ENCODE peak calls at places on chromosome 19, in six cellular contexts. X is lower lobe of right lung, M is breast epithelium, H is cardiac muscle cell, A is esophagus squamous epithelium, B is MM.1S. R is an unnamed sample.

GRCh38 chr19:11203194-11204075 is 6.1 kb upstream of the KANK2 start:
- DNase-seq in A (no peak), M (no peak), B (peak; percentile 21), H (peak; percentile 76), X (peak; percentile 75), R (peak; percentile 40)

GRCh38 chr19:5880604-5881078 is 10.3 kb upstream of the FUT5 start:
- DNase-seq in M (no peak), H (peak; percentile 92), X (no peak), B (no peak), A (no peak), R (peak; percentile 56)

GRCh38 chr19:524062-524674 is 7.4 kb upstream of the CDC34 start:
- DNase-seq in M (no peak), X (no peak), A (no peak), H (no peak), B (no peak), R (peak; percentile 24)

GRCh38 chr19:50792246-50792851 is 2.1 kb downstream of the ACP4 start:
- DNase-seq in X (no peak), H (no peak), B (no peak), A (no peak), M (no peak), R (no peak)

GRCh38 chr19:52331757-52332156 is 4.3 kb upstream of the ZNF610 start:
- DNase-seq in H (no peak), A (no peak), B (no peak), X (no peak), M (no peak), R (no peak)

GRCh38 chr19:6963937-6964336 is 57.3 kb downstream of the MBD3L2B start:
- DNase-seq in B (peak; percentile 25), A (no peak), M (no peak), H (no peak), X (no peak), R (no peak)

GRCh38 chr19:35560677-35561076 is 2.8 kb downstream of the ATP4A start:
- DNase-seq in B (no peak), H (no peak), M (no peak), A (no peak), X (no peak), R (no peak)

GRCh38 chr19:11256189-11256588 is 6.1 kb downstream of the DOCK6 start:
- DNase-seq in M (no peak), B (no peak), X (no peak), A (no peak), H (no peak), R (no peak)

GRCh38 chr19:29606420-29606747 is 301 bp downstream of the POP4 start:
- DNase-seq in X (no peak), H (no peak), A (no peak), M (no peak), B (no peak), R (no peak)

GRCh38 chr19:34662919-34663318 is 14.0 kb downstream of the SCGB2B2 start:
- DNase-seq in M (no peak), H (no peak), X (no peak), A (no peak), B (peak; percentile 80), R (no peak)

GRCh38 chr19:2391118-2391725 is 31.2 kb downstream of the TMPRSS9 start:
- DNase-seq in A (no peak), M (no peak), B (peak; percentile 88), X (no peak), H (peak; percentile 66), R (peak; percentile 58)

GRCh38 chr19:16306728-16307402 is 17.8 kb upstream of the KLF2 start:
- DNase-seq in B (no peak), X (no peak), A (no peak), M (no peak), H (no peak), R (no peak)

GRCh38 chr19:17125052-17125727 is 49.6 kb downstream of the MYO9B start:
- DNase-seq in X (no peak), B (peak; percentile 14), H (no peak), A (no peak), M (no peak), R (peak; percentile 18)

GRCh38 chr19:13487985-13488384 is 18.3 kb downstream of the CACNA1A start:
- DNase-seq in M (no peak), H (no peak), B (no peak), X (no peak), A (no peak), R (no peak)

GRCh38 chr19:15781659-15782058 is 5.8 kb upstream of the OR10H5 start:
- DNase-seq in H (no peak), A (no peak), M (no peak), X (no peak), B (no peak), R (no peak)

GRCh38 chr19:55461259-55461973 is at the start of gene ISOC2:
- DNase-seq in M (peak; percentile 100), B (peak; percentile 100), A (peak; percentile 100), H (peak; percentile 100), X (peak; percentile 100), R (peak; percentile 100)

GRCh38 chr19:55460670-55461258 is 678 bp downstream of the ISOC2 start:
- DNase-seq in B (no peak), H (peak; percentile 90), X (peak; percentile 70), M (peak; percentile 82), A (no peak), R (peak; percentile 52)

GRCh38 chr19:55457683-55458457 is 3.6 kb downstream of the ISOC2 start:
- DNase-seq in X (no peak), H (no peak), M (no peak), B (no peak), A (no peak), R (no peak)

GRCh38 chr19:55459950-55460657 is 1.3 kb downstream of the ISOC2 start:
- DNase-seq in H (no peak), A (no peak), B (no peak), X (no peak), M (no peak), R (no peak)

GRCh38 chr19:55459551-55459949 is 1.9 kb downstream of the ISOC2 start:
- DNase-seq in A (no peak), B (no peak), H (no peak), M (no peak), X (no peak), R (no peak)
- H3K27ac ChIP-seq in A (peak overlapping the region; percentile 95), B (no peak overlapping the region), H (no peak overlapping the region), M (peak overlapping the region; percentile 95), X (no peak overlapping the region), R (no peak overlapping the region)

GRCh38 chr19:4493104-4493928 is 21.2 kb downstream of the HDGFL2 start:
- DNase-seq in H (no peak), B (no peak), X (no peak), A (no peak), M (no peak), R (no peak)

GRCh38 chr19:4494691-4495064 is 22.6 kb downstream of the HDGFL2 start:
- DNase-seq in A (no peak), B (no peak), H (no peak), X (no peak), M (no peak), R (no peak)

GRCh38 chr19:4493929-4494690 is 22.0 kb downstream of the HDGFL2 start:
- DNase-seq in B (no peak), H (no peak), M (no peak), X (no peak), A (no peak), R (no peak)

GRCh38 chr19:4496304-4496703 is 22.0 kb downstream of the PLIN4 start:
- DNase-seq in A (no peak), H (no peak), X (no peak), B (no peak), M (no peak), R (no peak)

GRCh38 chr19:4495471-4495870 is 22.8 kb downstream of the PLIN4 start:
- DNase-seq in M (no peak), A (no peak), H (no peak), B (no peak), X (no peak), R (no peak)
- TF ChIP-seq CTCF in M (no peak), A (peak; percentile 63), H (no peak), B (no peak), X (no peak), R (no peak)

DNA sequence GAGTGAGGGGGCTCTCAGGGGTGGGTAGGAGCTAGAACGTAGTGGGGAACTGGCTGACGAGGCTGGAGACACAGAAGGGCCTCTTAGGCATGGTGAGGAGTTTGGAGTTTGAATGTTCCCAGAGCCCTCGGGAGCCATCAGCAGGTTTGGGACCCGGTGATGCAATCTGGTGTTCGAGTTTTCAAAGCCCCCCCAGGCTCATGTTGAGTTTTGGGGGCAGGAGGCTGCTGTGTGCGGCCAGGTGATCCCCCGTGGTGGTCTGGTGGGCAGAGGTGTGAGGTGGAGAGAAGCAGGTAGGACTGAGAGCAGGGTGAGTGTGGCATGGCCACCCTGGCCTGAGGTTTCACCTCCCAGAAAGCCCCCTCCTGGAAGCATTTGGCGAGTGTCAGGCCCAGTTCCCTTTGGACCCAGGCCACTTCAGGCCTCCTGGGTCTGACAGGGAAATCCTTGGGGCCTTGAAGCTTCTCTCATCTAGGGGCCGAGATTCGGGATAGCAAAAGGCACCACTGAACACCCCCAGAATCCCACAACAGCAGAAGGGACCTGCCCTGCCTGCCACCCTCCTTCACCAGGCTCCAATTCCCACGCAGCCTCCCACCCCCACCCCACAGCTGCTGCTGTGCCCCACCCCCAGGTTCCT is 1.2 kb downstream of the YJEFN3 start:
- DNase-seq in A (no peak), B (no peak), H (no peak), M (no peak), X (no peak), R (no peak)
- H3K27ac ChIP-seq in A (no peak overlapping the region), B (no peak overlapping the region), H (no peak overlapping the region), M (no peak overlapping the region), X (no peak overlapping the region), R (no peak overlapping the region)

GRCh38 chr19:49430678-49431329 is 5.6 kb downstream of the GFY start:
- DNase-seq in B (no peak), M (no peak), X (no peak), A (no peak), H (no peak), R (no peak)
- TF ChIP-seq CTCF in B (peak; percentile 34), M (no peak), X (no peak), A (no peak), H (peak; percentile 25), R (peak; percentile 50)

DNA sequence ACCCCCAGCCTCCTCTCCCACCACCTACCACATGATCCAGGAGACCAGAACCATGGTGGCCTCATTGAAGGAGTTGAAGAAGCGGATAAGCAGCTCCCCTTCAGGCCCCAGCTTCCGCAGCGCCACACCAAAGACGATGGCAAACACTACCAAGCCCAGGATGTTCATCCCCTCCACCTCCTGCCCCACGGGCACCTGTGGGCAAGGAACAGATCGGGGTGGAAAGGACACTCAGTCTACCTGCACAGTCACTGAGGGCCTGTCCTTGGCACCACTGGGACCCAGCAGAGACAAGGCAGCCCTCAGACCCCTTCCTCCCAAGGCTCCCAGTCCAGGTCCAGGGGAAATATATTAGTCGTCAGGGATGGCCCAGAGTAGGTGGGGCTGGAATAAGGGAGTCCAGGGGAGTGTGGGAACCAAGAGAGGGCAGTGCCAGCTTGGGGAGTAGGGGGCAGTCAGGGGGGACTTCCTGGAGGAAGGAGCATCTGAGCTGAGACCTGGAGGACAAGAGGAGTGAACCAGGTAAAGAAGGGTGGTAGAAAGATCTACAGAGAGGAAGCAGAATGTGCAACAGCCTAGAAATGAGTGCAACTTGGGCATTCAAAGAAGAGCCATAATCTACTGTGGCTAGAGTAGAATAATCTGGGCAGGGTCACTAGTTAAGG is 5.9 kb downstream of the SLC1A5 start:
- DNase-seq in H (no peak), B (no peak), M (no peak), A (no peak), X (no peak), R (no peak)
- H3K27ac ChIP-seq in H (no peak overlapping the region), B (no peak overlapping the region), M (peak overlapping the region; percentile 19), A (no peak overlapping the region), X (no peak overlapping the region), R (no peak overlapping the region)

GRCh38 chr19:42311612-42312160 is 1.4 kb upstream of the TMEM145 start:
- DNase-seq in M (no peak), B (no peak), X (no peak), H (no peak), A (no peak), R (no peak)
- TF ChIP-seq CTCF in M (no peak), B (no peak), X (no peak), H (no peak), A (no peak), R (peak; percentile 53)

GRCh38 chr19:38690832-38691231 is 43.4 kb downstream of the ACTN4 start:
- DNase-seq in B (no peak), M (no peak), X (no peak), H (no peak), A (no peak), R (no peak)
- H3K27ac ChIP-seq in B (no peak overlapping the region), M (peak overlapping the region; percentile 96), X (peak overlapping the region; percentile 79), H (no peak overlapping the region), A (peak overlapping the region; percentile 99), R (peak overlapping the region; percentile 97)